ENCODE peak calls at places on chromosomes 11 and 22, in four cellular contexts. P is H1, A is suprapubic skin, Z is HepG2. C is an unnamed sample.

GRCh38 chr11:120547871-120548681 is 36.5 kb downstream of the GRIK4 start:
- DNase-seq in A (peak; percentile 79), Z (peak; percentile 91), P (no peak), C (peak; percentile 46)

GRCh38 chr11:78742430-78742829 is 167.8 kb upstream of the NARS2 start:
- DNase-seq in A (no peak), Z (no peak), P (no peak), C (peak; percentile 87)

GRCh38 chr11:61922539-61922938 is 5.2 kb upstream of the RAB3IL1 start:
- DNase-seq in A (peak; percentile 96), Z (no peak), P (no peak), C (peak; percentile 55)

GRCh38 chr11:8754241-8754640 is 71.6 kb downstream of the RPL27A start:
- DNase-seq in Z (no peak), A (no peak), P (no peak), C (no peak)

GRCh38 chr22:31950226-31950625 is 5.9 kb downstream of the YWHAH start:
- DNase-seq in A (no peak), Z (no peak), P (no peak), C (no peak)

GRCh38 chr22:43818981-43819690 is 7.0 kb upstream of the EFCAB6 start:
- DNase-seq in P (no peak), Z (no peak), A (no peak), C (no peak)

GRCh38 chr11:103792981-103793468 is 243.4 kb upstream of the DDI1 start:
- DNase-seq in P (no peak), Z (no peak), A (no peak), C (no peak)

GRCh38 chr22:36940676-36941075 is 27.2 kb downstream of the CSF2RB start:
- DNase-seq in A (no peak), P (no peak), Z (no peak), C (peak; percentile 34)

GRCh38 chr11:102552020-102552419 is 21.5 kb upstream of the MMP7 start:
- DNase-seq in Z (no peak), A (no peak), P (no peak), C (no peak)

GRCh38 chr11:113392522-113392921 is 4.9 kb downstream of the ANKK1 start:
- DNase-seq in Z (no peak), A (no peak), P (no peak), C (no peak)

GRCh38 chr22:44067033-44067432 is 42.9 kb downstream of the PARVB start:
- DNase-seq in Z (no peak), P (no peak), A (no peak), C (no peak)

GRCh38 chr11:45752136-45752535 is 52.8 kb upstream of the SLC35C1 start:
- DNase-seq in Z (no peak), P (no peak), A (no peak), C (no peak)

GRCh38 chr11:13216019-13217006 is 61.3 kb upstream of the BMAL1 start:
- DNase-seq in Z (peak; percentile 37), P (no peak), A (no peak), C (no peak)

GRCh38 chr22:37206841-37207821 is 5.1 kb downstream of the SSTR3 start:
- DNase-seq in P (no peak), A (peak; percentile 55), Z (no peak), C (no peak)

GRCh38 chr11:72741429-72741833 is 10.8 kb downstream of the ARAP1 start:
- DNase-seq in A (no peak), Z (peak; percentile 56), P (no peak), C (peak; percentile 52)

GRCh38 chr22:42876041-42876440 is 19.0 kb upstream of the ARFGAP3 start:
- DNase-seq in A (no peak), Z (no peak), P (no peak), C (no peak)

GRCh38 chr11:17384002-17384511 is 4.4 kb downstream of the KCNJ11 start:
- DNase-seq in P (peak; percentile 58), Z (peak; percentile 81), A (peak; percentile 83), C (peak; percentile 83)

GRCh38 chr22:39528080-39528661 is 4.4 kb downstream of the RPS19BP1 start:
- DNase-seq in P (no peak), A (no peak), Z (no peak), C (peak; percentile 41)

GRCh38 chr11:5938603-5938965 is 3.5 kb upstream of the OR56A3 start:
- DNase-seq in Z (no peak), A (no peak), P (no peak), C (no peak)

GRCh38 chr11:5380740-5381342 is 2.8 kb upstream of the OR51M1 start:
- DNase-seq in Z (peak; percentile 52), A (no peak), P (peak; percentile 31), C (peak; percentile 27)

GRCh38 chr22:40153186-40153585 is 24.5 kb upstream of the TNRC6B start:
- DNase-seq in P (no peak), Z (no peak), A (no peak), C (no peak)

GRCh38 chr11:27868226-27868625 is 168.0 kb upstream of the BDNF start:
- DNase-seq in A (no peak), Z (no peak), P (no peak), C (no peak)

GRCh38 chr11:96385187-96385586 is 4.5 kb downstream of the CCDC82 start:
- DNase-seq in A (no peak), Z (no peak), P (no peak), C (no peak)

GRCh38 chr11:60987577-60988277 is 16.2 kb downstream of the CD6 start:
- DNase-seq in Z (no peak), A (peak; percentile 21), P (no peak), C (no peak)

GRCh38 chr11:99271527-99271926 is 250.8 kb downstream of the CNTN5 start:
- DNase-seq in Z (no peak), A (no peak), P (no peak), C (no peak)

GRCh38 chr11:76824083-76824939 is 36.4 kb upstream of the ACER3 start:
- DNase-seq in P (no peak), Z (no peak), A (no peak), C (no peak)
- TF ChIP-seq EP300 in P (no peak), Z (no peak), A (no peak), C (no peak)

DNA sequence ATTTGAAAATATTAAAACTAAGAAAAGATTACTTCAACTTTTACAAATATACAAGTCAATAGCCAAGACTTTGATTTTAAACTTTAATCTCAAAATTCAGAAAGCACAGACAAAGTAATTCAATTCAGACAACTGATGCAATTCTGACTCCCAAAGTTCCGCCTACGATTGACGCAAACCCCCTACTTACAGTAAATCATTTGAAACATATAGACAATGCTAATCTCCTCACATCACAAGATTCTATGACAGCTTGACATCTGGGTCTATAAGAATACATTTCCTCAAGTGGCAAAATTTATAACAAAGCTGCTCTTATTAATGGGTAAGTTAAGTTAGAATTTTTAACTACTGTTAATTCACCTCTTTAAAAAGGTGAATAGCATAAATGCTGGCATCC is 75.2 kb downstream of the GUCY1A2 start:
- DNase-seq in A (no peak), Z (no peak), P (no peak), C (no peak)
- TF ChIP-seq POLR2AphosphoS5 in A (no peak), Z (no peak), P (no peak), C (no peak)

GRCh38 chr11:59957094-59957493 is 6.7 kb upstream of the OOSP4A start:
- DNase-seq in P (no peak), A (no peak), Z (no peak), C (no peak)

GRCh38 chr11:59954219-59954847 is 9.5 kb upstream of the OOSP4A start:
- DNase-seq in P (no peak), A (no peak), Z (no peak), C (no peak)

DNA sequence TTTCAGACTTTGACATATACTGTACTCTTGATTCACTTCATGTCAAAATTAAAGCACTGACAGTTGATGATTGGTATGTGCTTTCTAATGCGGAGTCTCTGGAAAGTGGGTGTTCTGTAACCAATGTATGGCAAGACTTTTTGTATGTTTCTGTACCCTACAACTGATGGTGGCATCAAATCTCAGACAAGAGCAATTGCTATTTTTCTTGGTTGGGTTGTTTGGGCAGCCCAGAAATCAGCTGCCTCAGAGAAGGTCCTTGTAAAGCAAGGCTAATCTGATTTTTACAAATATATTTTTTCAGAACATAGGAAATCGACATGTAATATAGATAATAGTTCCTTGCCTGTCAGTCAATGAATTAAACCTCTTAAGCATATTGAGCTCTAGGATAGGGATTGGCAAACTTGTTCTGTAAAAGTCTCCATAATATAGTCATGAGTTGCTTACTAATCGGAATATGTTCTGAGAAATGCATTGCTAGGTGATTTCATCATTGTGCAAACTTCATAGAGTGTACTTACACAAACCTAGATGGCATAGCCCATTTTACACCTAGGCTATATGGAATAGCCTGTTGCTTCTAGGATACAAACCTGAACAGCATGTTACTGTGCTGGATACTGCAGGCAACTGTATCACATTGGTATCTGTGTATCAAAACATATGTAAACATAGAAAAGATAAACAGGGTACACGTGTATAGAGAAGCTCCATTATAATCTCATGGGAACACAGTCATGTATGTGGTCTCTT is 10.2 kb upstream of the OOSP4A start:
- DNase-seq in Z (no peak), P (no peak), A (no peak), C (no peak)
- TF ChIP-seq EP300 in Z (no peak), P (no peak), A (no peak), C (no peak)

DNA sequence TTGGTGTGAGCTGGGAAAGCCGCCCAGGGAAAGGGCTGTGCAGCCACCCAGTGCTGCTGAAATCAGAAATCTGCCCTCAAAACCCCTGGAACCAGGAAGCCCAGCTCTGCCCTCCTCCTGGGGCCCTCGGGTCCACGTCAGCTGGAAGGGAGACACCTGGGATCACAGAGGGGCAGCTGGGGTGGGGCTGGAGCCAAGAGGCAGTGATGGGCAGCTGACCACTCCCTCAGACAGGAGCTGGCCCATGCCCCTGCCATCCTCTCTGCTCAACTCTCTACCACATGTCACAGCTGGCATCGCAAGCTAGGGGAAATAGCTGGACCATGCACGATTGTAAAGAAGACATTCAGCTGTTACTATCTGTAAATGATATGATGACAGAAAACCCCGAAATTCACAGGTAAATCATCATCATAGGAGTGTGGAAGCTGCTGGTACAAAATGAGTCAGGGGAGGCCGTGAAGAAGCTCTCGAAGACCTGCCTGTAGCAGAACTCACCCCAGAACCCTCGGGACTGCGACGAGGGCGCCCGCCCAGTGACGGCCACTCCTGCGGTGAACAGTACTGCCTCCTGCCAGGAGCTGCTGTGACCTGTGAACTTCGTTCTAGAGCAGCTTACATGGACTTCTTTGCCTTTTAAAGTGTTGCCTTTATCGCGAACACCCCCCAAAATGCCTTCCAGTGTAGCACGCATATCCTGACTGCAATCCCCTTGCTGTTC is 55.9 kb downstream of the CERK start:
- DNase-seq in A (no peak), Z (no peak), P (no peak), C (no peak)
- TF ChIP-seq POLR2AphosphoS5 in A (no peak), Z (no peak), P (no peak), C (no peak)

GRCh38 chr11:104968365-104968855 is at the start of gene CASP4:
- DNase-seq in P (no peak), A (no peak), Z (peak; percentile 56), C (peak; percentile 16)
- TF ChIP-seq EP300 in P (no peak), A (no peak), Z (peak; percentile 23), C (no peak)